ENCODE peak calls at places on chromosomes 6 and 20, in seven cellular contexts. Q is heart right ventricle, T is PC-3, G is brain microvascular endothelial cell, D is dorsolateral prefrontal cortex, X is sigmoid colon, C is fibroblast of mammary gland. Y is an unnamed sample.
A peak's percentile ranks its signal among the peaks of the same experiment; 100 is the strongest.

GRCh38 chr6:140623498-140623897 is 1249.0 kb upstream of the CITED2 start:
- DNase-seq in Q (no peak), T (peak; percentile 62), G (peak; percentile 50), D (no peak), X (no peak), C (peak; percentile 85), Y (peak; percentile 77)

GRCh38 chr20:38158701-38159325 is 6.3 kb downstream of the TGM2 start:
- DNase-seq in Q (peak; percentile 52), T (no peak), G (no peak), D (no peak), X (no peak), C (no peak), Y (no peak)

GRCh38 chr6:53441761-53442160 is 93.0 kb upstream of the ELOVL5 start:
- DNase-seq in Q (no peak), T (no peak), G (peak; percentile 30), D (no peak), X (no peak), C (peak; percentile 54), Y (no peak)

GRCh38 chr6:43496370-43497128 is 13.6 kb downstream of the LRRC73 start:
- DNase-seq in Q (no peak), T (no peak), G (peak; percentile 38), D (peak; percentile 74), X (no peak), C (peak; percentile 62), Y (no peak)

GRCh38 chr6:56772737-56773184 is 130.1 kb upstream of the DST start:
- DNase-seq in Q (no peak), T (peak; percentile 83), G (peak; percentile 76), D (no peak), X (peak; percentile 78), C (peak; percentile 88), Y (no peak)

GRCh38 chr20:59042151-59042795 is at the start of gene PRELID3B:
- DNase-seq in Q (no peak), T (peak; percentile 59), G (no peak), D (no peak), X (peak; percentile 77), C (peak; percentile 23), Y (no peak)

GRCh38 chr6:107827541-107827940 is 3.4 kb upstream of the SCML4 start:
- DNase-seq in Q (no peak), T (no peak), G (no peak), D (no peak), X (no peak), C (no peak), Y (no peak)

GRCh38 chr20:11057624-11058023 is 383.8 kb upstream of the JAG1 start:
- DNase-seq in Q (no peak), T (no peak), G (no peak), D (no peak), X (no peak), C (peak; percentile 68), Y (no peak)

GRCh38 chr6:217048-217659 is 75.1 kb upstream of the DUSP22 start:
- DNase-seq in Q (no peak), T (no peak), G (no peak), D (no peak), X (no peak), C (no peak), Y (no peak)

GRCh38 chr6:117919775-117920492 is 12.9 kb downstream of the SLC35F1 start:
- DNase-seq in Q (peak; percentile 15), T (no peak), G (no peak), D (peak; percentile 62), X (no peak), C (no peak), Y (no peak)

GRCh38 chr6:117916483-117916882 is 9.4 kb downstream of the SLC35F1 start:
- DNase-seq in Q (no peak), T (no peak), G (no peak), D (no peak), X (no peak), C (no peak), Y (no peak)

GRCh38 chr6:117917176-117917575 is 10.1 kb downstream of the SLC35F1 start:
- DNase-seq in Q (no peak), T (no peak), G (no peak), D (no peak), X (no peak), C (no peak), Y (no peak)

GRCh38 chr6:117918454-117918853 is 11.4 kb downstream of the SLC35F1 start:
- DNase-seq in Q (no peak), T (no peak), G (no peak), D (no peak), X (no peak), C (no peak), Y (no peak)

DNA sequence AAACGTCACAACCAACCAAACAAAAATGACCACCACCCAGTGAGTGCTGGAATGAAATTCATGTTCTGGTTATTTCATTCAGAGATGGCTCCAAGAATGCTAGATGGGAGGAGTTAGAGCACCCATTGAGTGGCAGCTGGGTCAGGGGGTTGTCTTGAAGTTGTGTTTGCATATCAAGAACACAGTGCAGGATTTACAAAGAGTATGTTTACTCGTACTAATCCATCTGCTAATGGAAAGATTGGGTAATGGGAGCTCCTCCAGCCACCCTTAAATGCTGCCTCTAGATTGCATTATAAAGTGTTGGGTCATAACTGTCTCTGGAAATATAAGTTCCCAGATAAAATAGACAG is 13.4 kb downstream of the SLC35F1 start:
- DNase-seq in Q (no peak), T (no peak), G (no peak), D (no peak), X (no peak), C (no peak), Y (no peak)
- H3K4me3 ChIP-seq in Q (peak overlapping the region; percentile 24), T (no peak overlapping the region), G (peak overlapping the region; percentile 44), D (peak overlapping the region; percentile 54), X (no peak overlapping the region), C (no peak overlapping the region), Y (no peak overlapping the region)

GRCh38 chr20:6411651-6412050 is 288.8 kb upstream of the FERMT1 start:
- DNase-seq in Q (no peak), T (no peak), G (no peak), D (no peak), X (no peak), C (no peak), Y (no peak)

GRCh38 chr20:6421321-6422030 is 298.6 kb upstream of the FERMT1 start:
- DNase-seq in Q (no peak), T (no peak), G (no peak), D (no peak), X (no peak), C (no peak), Y (no peak)

GRCh38 chr20:6420336-6420735 is 297.5 kb upstream of the FERMT1 start:
- DNase-seq in Q (no peak), T (no peak), G (no peak), D (no peak), X (no peak), C (no peak), Y (no peak)

GRCh38 chr20:6418732-6419131 is 295.9 kb upstream of the FERMT1 start:
- DNase-seq in Q (no peak), T (peak; percentile 69), G (no peak), D (no peak), X (no peak), C (no peak), Y (no peak)

DNA sequence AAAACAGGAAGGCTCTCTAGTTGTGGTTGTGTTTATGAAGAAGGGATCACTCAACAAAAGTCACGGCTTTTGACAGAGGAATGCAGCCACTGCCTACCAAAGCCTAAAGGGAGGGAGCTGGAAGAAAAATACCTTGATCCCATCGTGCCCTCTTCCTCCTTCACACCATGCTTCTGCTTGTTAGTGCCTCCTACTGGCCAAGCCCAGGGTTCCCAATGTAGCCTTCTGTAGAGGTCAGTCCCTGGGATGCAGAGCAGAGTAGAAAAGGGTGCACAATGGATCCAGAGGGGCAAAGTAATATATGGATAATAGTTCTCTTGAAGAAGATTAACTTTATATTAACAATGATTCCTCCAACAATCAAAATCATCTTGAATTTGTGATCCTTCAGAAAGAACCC is 293.5 kb upstream of the FERMT1 start:
- DNase-seq in Q (no peak), T (no peak), G (no peak), D (no peak), X (no peak), C (no peak), Y (no peak)
- TF ChIP-seq CTCF in Q (no peak), T (peak; percentile 31), G (peak; percentile 8), D (no peak), X (no peak), C (no peak), Y (no peak)

GRCh38 chr6:148509789-148510581 is 167.3 kb downstream of the SASH1 start:
- DNase-seq in Q (peak; percentile 56), T (no peak), G (peak; percentile 89), D (no peak), X (peak; percentile 92), C (peak; percentile 99), Y (peak; percentile 97)

GRCh38 chr6:148509152-148509571 is 166.5 kb downstream of the SASH1 start:
- DNase-seq in Q (no peak), T (no peak), G (no peak), D (no peak), X (no peak), C (peak; percentile 68), Y (no peak)

GRCh38 chr6:148513145-148514071 is 170.8 kb downstream of the SASH1 start:
- DNase-seq in Q (peak; percentile 44), T (no peak), G (no peak), D (no peak), X (no peak), C (peak; percentile 83), Y (peak; percentile 83)

GRCh38 chr6:148507774-148508173 is 165.1 kb downstream of the SASH1 start:
- DNase-seq in Q (no peak), T (no peak), G (no peak), D (no peak), X (peak; percentile 88), C (peak; percentile 97), Y (no peak)

GRCh38 chr6:148508401-148509151 is 165.9 kb downstream of the SASH1 start:
- DNase-seq in Q (no peak), T (no peak), G (no peak), D (no peak), X (no peak), C (peak; percentile 93), Y (no peak)
- H3K4me3 ChIP-seq in Q (peak overlapping the region; percentile 32), T (no peak overlapping the region), G (peak overlapping the region; percentile 57), D (peak overlapping the region; percentile 62), X (peak overlapping the region; percentile 37), C (peak overlapping the region; percentile 67), Y (peak overlapping the region; percentile 79)

DNA sequence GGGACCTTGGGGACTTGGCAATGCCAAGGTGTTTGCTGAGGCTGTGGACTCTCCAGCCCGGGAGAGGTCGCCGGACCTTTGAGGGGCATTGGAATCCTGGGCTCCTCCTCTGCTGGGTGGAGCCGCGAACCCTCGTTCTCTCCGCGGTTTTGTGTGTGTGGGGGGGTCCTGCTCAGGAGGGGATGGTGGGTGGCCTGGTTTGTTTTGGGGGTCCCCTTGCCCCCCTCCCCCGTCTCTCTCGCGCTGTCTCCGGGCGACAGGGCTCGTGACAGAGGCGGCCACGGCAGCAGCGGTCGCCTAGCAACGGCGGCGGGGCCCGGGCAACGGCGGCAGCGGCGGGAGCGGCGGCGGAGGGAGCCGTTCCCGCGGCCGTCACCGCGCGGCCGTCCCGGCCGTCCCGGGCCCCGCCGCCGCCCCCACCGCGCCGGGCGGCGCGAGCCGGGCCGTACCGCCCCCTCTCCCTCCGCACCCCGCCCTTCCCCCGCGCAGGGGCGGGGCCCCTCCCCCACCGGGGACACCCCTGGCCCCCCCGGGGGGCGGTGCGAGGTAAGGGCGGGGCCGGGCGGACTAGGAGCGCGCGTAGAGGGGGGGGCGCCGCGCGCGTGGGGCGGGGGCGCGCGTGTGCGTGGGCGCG is 7.8 kb downstream of the SYNGAP1 start:
- DNase-seq in Q (peak; percentile 62), T (peak; percentile 18), G (no peak), D (peak; percentile 79), X (peak; percentile 85), C (no peak), Y (no peak)
- TF ChIP-seq CTCF in Q (peak; percentile 24), T (peak; percentile 22), G (peak; percentile 15), D (no peak), X (no peak), C (no peak), Y (no peak)

Y was measured in HFF-Myc.